ENCODE peak calls at places on chromosome 1, in eight cellular contexts. U, G, C, Y, H, X, V and P are unnamed samples.

GRCh38 chr1:183093821-183094287 is 70.6 kb downstream of the LAMC1 start:
- DNase-seq in G (no peak), X (no peak), U (peak; percentile 83), V (no peak), Y (no peak), C (no peak), H (no peak), P (no peak)

GRCh38 chr1:26418865-26419349 is 8.3 kb downstream of the LIN28A start:
- DNase-seq in C (no peak), H (no peak), G (no peak), X (no peak), V (no peak), U (peak; percentile 15), Y (no peak), P (no peak)

GRCh38 chr1:214261206-214262123 is 19.5 kb upstream of the SMYD2 start:
- DNase-seq in V (peak; percentile 87), X (peak; percentile 86), Y (peak; percentile 86), U (peak; percentile 57), H (peak; percentile 80), G (peak; percentile 69), C (peak; percentile 73), P (peak; percentile 86)

GRCh38 chr1:9784508-9785133 is 39.1 kb downstream of the CLSTN1 start:
- DNase-seq in H (peak; percentile 71), G (peak; percentile 21), X (peak; percentile 69), V (peak; percentile 58), U (peak; percentile 53), C (peak; percentile 88), Y (no peak), P (no peak)

GRCh38 chr1:82464362-82464931 is 663.7 kb downstream of the ADGRL2 start:
- DNase-seq in G (peak; percentile 25), X (peak; percentile 66), V (peak; percentile 36), C (no peak), U (peak; percentile 62), H (no peak), Y (peak; percentile 11), P (no peak)

GRCh38 chr1:173473599-173474011 is 3.5 kb upstream of the PRDX6 start:
- DNase-seq in V (no peak), Y (no peak), U (peak; percentile 77), C (no peak), X (no peak), H (no peak), G (no peak), P (no peak)

GRCh38 chr1:12006167-12006921 is 13.0 kb upstream of the MIIP start:
- DNase-seq in C (no peak), H (no peak), G (no peak), V (no peak), U (no peak), X (no peak), Y (no peak), P (no peak)

GRCh38 chr1:220498188-220498587 is 29.7 kb upstream of the MARK1 start:
- DNase-seq in H (no peak), X (no peak), C (no peak), V (no peak), U (peak; percentile 5), Y (no peak), G (no peak), P (no peak)

GRCh38 chr1:82388679-82389078 is 587.9 kb downstream of the ADGRL2 start:
- DNase-seq in U (peak; percentile 91), X (no peak), C (no peak), G (no peak), H (no peak), V (no peak), Y (no peak), P (no peak)

GRCh38 chr1:70497152-70497551 is 86.1 kb downstream of the CTH start:
- DNase-seq in Y (no peak), G (no peak), X (no peak), C (no peak), H (no peak), U (no peak), V (no peak), P (no peak)

GRCh38 chr1:226428348-226429050 is 20.6 kb upstream of the PARP1 start:
- DNase-seq in C (no peak), X (no peak), G (no peak), U (no peak), Y (no peak), H (no peak), V (no peak), P (no peak)

GRCh38 chr1:41891403-41891896 is 27.3 kb downstream of the HIVEP3 start:
- DNase-seq in C (peak; percentile 46), U (peak; percentile 19), X (peak; percentile 41), H (peak; percentile 77), V (no peak), G (no peak), Y (no peak), P (no peak)

GRCh38 chr1:4307468-4307845 is 347.0 kb upstream of the AJAP1 start:
- DNase-seq in C (no peak), U (no peak), Y (no peak), H (no peak), G (no peak), X (no peak), V (no peak), P (no peak)

GRCh38 chr1:226603030-226603960 is 54.7 kb downstream of the STUM start:
- DNase-seq in U (peak; percentile 10), V (peak; percentile 28), H (no peak), Y (peak; percentile 51), X (peak; percentile 69), C (no peak), G (peak; percentile 49), P (peak; percentile 82)

GRCh38 chr1:20972855-20973254 is 185.7 kb upstream of the HP1BP3 start:
- DNase-seq in G (no peak), U (no peak), C (no peak), H (no peak), X (no peak), V (no peak), Y (no peak), P (no peak)

GRCh38 chr1:209853677-209854076 is 25.9 kb downstream of the UTP25 start:
- DNase-seq in V (no peak), U (no peak), Y (no peak), H (no peak), X (no peak), C (no peak), G (no peak), P (no peak)

GRCh38 chr1:200901796-200902444 is 7.2 kb downstream of the INAVA start:
- DNase-seq in Y (no peak), X (no peak), H (no peak), U (no peak), C (no peak), G (no peak), V (no peak), P (no peak)

GRCh38 chr1:210932104-210932503 is 201.8 kb downstream of the KCNH1 start:
- DNase-seq in V (no peak), X (no peak), U (no peak), H (no peak), G (no peak), C (no peak), Y (no peak), P (no peak)

GRCh38 chr1:165481820-165482532 is 37.0 kb upstream of the RXRG start:
- DNase-seq in Y (no peak), G (peak; percentile 14), C (no peak), V (no peak), X (peak; percentile 26), U (peak; percentile 81), H (no peak), P (peak; percentile 60)

GRCh38 chr1:2294033-2294640 is 66.0 kb downstream of the SKI start:
- DNase-seq in V (no peak), Y (no peak), C (no peak), G (no peak), H (no peak), X (no peak), U (peak; percentile 50), P (no peak)
- H3K27ac ChIP-seq in V (no peak overlapping the region), Y (peak overlapping the region; percentile 44), C (no peak overlapping the region), G (no peak overlapping the region), H (peak overlapping the region; percentile 98), X (peak overlapping the region; percentile 56), U (peak overlapping the region; percentile 69), P (peak overlapping the region; percentile 62)

GRCh38 chr1:113876181-113876580 is 4.7 kb upstream of the PTPN22 start:
- DNase-seq in V (no peak), C (no peak), Y (no peak), G (no peak), X (no peak), U (no peak), H (no peak), P (no peak)
- H3K27ac ChIP-seq in V (peak overlapping the region; percentile 67), C (no peak overlapping the region), Y (no peak overlapping the region), G (no peak overlapping the region), X (no peak overlapping the region), U (no peak overlapping the region), H (no peak overlapping the region), P (no peak overlapping the region)

GRCh38 chr1:32335619-32335950 is 448 bp downstream of the MARCKSL1 start:
- DNase-seq in C (no peak), Y (no peak), X (no peak), U (no peak), G (no peak), V (no peak), H (no peak), P (no peak)
- H3K27ac ChIP-seq in C (peak overlapping the region; percentile 64), Y (peak overlapping the region; percentile 86), X (peak overlapping the region; percentile 86), U (no peak overlapping the region), G (peak overlapping the region; percentile 95), V (peak overlapping the region; percentile 33), H (peak overlapping the region; percentile 70), P (peak overlapping the region; percentile 11)

GRCh38 chr1:67711150-67711849 is 26.3 kb downstream of the GADD45A start:
- DNase-seq in H (no peak), V (no peak), C (no peak), G (no peak), X (no peak), U (no peak), Y (no peak), P (no peak)

GRCh38 chr1:67711850-67712202 is 26.8 kb downstream of the GADD45A start:
- DNase-seq in U (no peak), C (peak; percentile 79), X (no peak), H (no peak), V (no peak), Y (no peak), G (no peak), P (no peak)

GRCh38 chr1:67715819-67716218 is 30.8 kb downstream of the GADD45A start:
- DNase-seq in G (no peak), X (no peak), C (no peak), V (no peak), U (no peak), Y (no peak), H (no peak), P (no peak)

GRCh38 chr1:67710417-67710816 is 25.4 kb downstream of the GADD45A start:
- DNase-seq in U (peak; percentile 89), Y (no peak), V (no peak), G (no peak), X (no peak), C (no peak), H (no peak), P (peak; percentile 55)

DNA sequence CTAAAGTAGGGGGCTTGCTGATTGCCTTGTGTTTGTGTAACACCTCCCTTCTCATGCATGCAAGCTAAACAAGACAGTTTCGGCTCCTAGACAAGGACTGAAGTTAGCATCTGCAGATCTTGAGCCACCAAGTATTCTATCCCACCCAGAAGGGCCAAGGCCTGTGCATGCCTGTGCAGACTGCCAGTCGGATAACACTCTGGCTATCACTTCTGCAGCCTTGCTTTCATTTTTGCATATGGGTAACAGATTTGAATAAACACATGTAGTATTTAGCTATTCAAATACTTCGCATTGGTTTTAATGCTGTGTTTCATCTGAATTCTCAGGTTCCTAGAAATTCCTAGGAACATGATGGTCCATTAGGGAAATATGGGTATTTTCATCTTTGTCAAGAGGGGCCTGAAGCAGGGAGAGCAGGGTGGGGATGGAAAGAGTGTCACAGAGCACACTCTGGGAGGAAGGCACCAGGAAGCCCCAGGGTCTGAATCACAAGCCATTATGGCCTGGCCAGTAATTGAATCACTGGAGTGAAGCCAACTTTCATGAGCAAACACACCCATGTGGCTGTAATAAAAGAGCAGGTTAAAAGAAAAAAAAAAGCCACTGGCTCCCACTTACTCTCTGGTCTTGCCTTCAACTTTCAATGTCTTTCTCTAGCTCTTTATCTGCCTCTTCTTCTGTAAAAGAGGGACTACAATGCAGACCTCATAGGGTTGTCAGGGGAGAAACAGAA is 28.2 kb downstream of the GADD45A start:
- DNase-seq in X (peak; percentile 64), H (no peak), G (no peak), C (peak; percentile 63), V (peak; percentile 49), Y (no peak), U (peak; percentile 89), P (no peak)
- H3K27ac ChIP-seq in X (peak overlapping the region; percentile 78), H (no peak overlapping the region), G (no peak overlapping the region), C (peak overlapping the region; percentile 67), V (peak overlapping the region; percentile 13), Y (peak overlapping the region; percentile 59), U (no peak overlapping the region), P (peak overlapping the region; percentile 64)